ENCODE peak calls at places on chromosome 1, in six cellular contexts. A is hippocampal formation; R is activated effector memory CD4-positive, alpha-beta T cell treated with Interleukin-2 at 50 U/mL for 16 hours; X is activated naive CD4-positive, alpha-beta T cell; C is GM13976; S is NCI-H187. J is an unnamed sample.

GRCh38 chr1:68826861-68827260 is 330.0 kb upstream of the DEPDC1 start:
- DNase-seq in A (no peak), S (no peak), C (no peak), R (no peak), X (no peak), J (no peak)

GRCh38 chr1:184386271-184387068 is at the start of gene C1orf21:
- DNase-seq in A (peak), S (peak), X (no peak), R (peak), C (peak), J (peak)

GRCh38 chr1:158506369-158506987 is 34.5 kb downstream of the OR10R2 start:
- DNase-seq in R (no peak), X (no peak), A (no peak), S (no peak), C (peak), J (peak)

GRCh38 chr1:212749924-212750535 is 41.5 kb downstream of the NSL1 start:
- DNase-seq in S (peak), X (no peak), R (no peak), C (no peak), A (peak), J (peak)

GRCh38 chr1:63621075-63621474 is 27.9 kb downstream of the PGM1 start:
- DNase-seq in R (no peak), X (no peak), C (no peak), A (no peak), S (no peak), J (no peak)

GRCh38 chr1:205800470-205800869 is 12.5 kb downstream of the SLC41A1 start:
- DNase-seq in A (no peak), S (no peak), C (no peak), X (no peak), R (no peak), J (no peak)

GRCh38 chr1:64295136-64295535 is 91.7 kb downstream of the UBE2U start:
- DNase-seq in C (no peak), R (no peak), A (no peak), S (no peak), X (no peak), J (no peak)

GRCh38 chr1:161987303-161987702 is 36.4 kb downstream of the OLFML2B start:
- DNase-seq in S (no peak), A (no peak), X (no peak), R (no peak), C (no peak), J (no peak)